ENCODE peak calls at places on chromosomes 11 and 22, in seven cellular contexts. N is GM10248, T is cardiac muscle cell, Z is endothelial cell of umbilical vein, J is AG04450, F is astrocyte of the cerebellum, Y is GM13976. G is an unnamed sample.

GRCh38 chr11:66408488-66409214 is 12.2 kb upstream of the NPAS4 start:
- DNase-seq in Y (peak; percentile 94), F (peak; percentile 62), Z (peak; percentile 82), J (peak; percentile 84), T (peak; percentile 96), N (peak; percentile 95), G (peak; percentile 89)

GRCh38 chr11:2586091-2586792 is 113.6 kb downstream of the KCNQ1OT1 start:
- DNase-seq in Y (peak; percentile 18), N (peak; percentile 8), Z (no peak), J (no peak), T (no peak), F (no peak), G (no peak)

GRCh38 chr11:47932544-47932943 is 47.8 kb upstream of the PTPRJ start:
- DNase-seq in Y (no peak), J (no peak), T (no peak), Z (no peak), F (no peak), N (no peak), G (no peak)

GRCh38 chr11:64028398-64029115 is 7.2 kb upstream of the FLRT1 start:
- DNase-seq in Z (no peak), Y (no peak), N (no peak), F (no peak), J (no peak), T (peak; percentile 55), G (no peak)

GRCh38 chr22:46905415-46905814 is 143.0 kb downstream of the TBC1D22A start:
- DNase-seq in J (no peak), T (no peak), Z (no peak), Y (no peak), F (no peak), N (no peak), G (no peak)

GRCh38 chr11:84871116-84871515 is 756.0 kb downstream of the DLG2 start:
- DNase-seq in J (no peak), Z (no peak), F (no peak), Y (no peak), N (no peak), T (no peak), G (no peak)

GRCh38 chr22:49647346-49648026 is 180.2 kb downstream of the BRD1 start:
- DNase-seq in Z (no peak), Y (no peak), F (no peak), J (no peak), T (no peak), N (no peak), G (no peak)

GRCh38 chr11:99117603-99118002 is 96.9 kb downstream of the CNTN5 start:
- DNase-seq in T (no peak), J (no peak), Z (no peak), N (no peak), Y (no peak), F (no peak), G (no peak)

GRCh38 chr11:68809506-68809905 is 32.2 kb downstream of the CPT1A start:
- DNase-seq in N (no peak), F (no peak), J (no peak), Y (no peak), Z (no peak), T (no peak), G (no peak)

GRCh38 chr11:46279393-46280099 is 2.1 kb downstream of the CREB3L1 start:
- DNase-seq in Z (peak; percentile 74), T (peak; percentile 85), F (no peak), N (no peak), Y (no peak), J (no peak), G (peak; percentile 60)

GRCh38 chr11:14500181-14500651 is 605 bp upstream of the COPB1 start:
- DNase-seq in Y (peak; percentile 67), Z (peak; percentile 78), J (no peak), N (peak; percentile 60), F (no peak), T (peak; percentile 62), G (peak; percentile 52)

GRCh38 chr11:64745219-64745522 is 1.2 kb upstream of the RASGRP2 start:
- DNase-seq in T (no peak), F (no peak), Z (peak; percentile 32), N (peak; percentile 74), J (no peak), Y (peak; percentile 83), G (no peak)

GRCh38 chr22:19811211-19811621 is 43.5 kb downstream of the GNB1L start:
- DNase-seq in T (no peak), N (no peak), F (no peak), Y (no peak), J (no peak), Z (no peak), G (no peak)

GRCh38 chr11:6307879-6308278 is 12.4 kb downstream of the CAVIN3 start:
- DNase-seq in F (no peak), Z (no peak), T (no peak), N (no peak), Y (no peak), J (no peak), G (no peak)

GRCh38 chr11:993141-993540 is 43.4 kb downstream of the MUC6 start:
- DNase-seq in T (no peak), N (no peak), Z (no peak), Y (no peak), F (no peak), J (no peak), G (no peak)

GRCh38 chr11:18332302-18332701 is 9.9 kb downstream of the GTF2H1 start:
- DNase-seq in T (no peak), J (no peak), N (peak; percentile 17), F (no peak), Y (no peak), Z (no peak), G (no peak)

GRCh38 chr11:63699906-63700305 is 18.6 kb downstream of the RTN3 start:
- DNase-seq in J (no peak), F (no peak), Y (no peak), Z (no peak), T (no peak), N (no peak), G (no peak)

GRCh38 chr11:95148938-95149337 is 59.3 kb downstream of the ENDOD1 start:
- DNase-seq in T (no peak), Z (no peak), J (no peak), Y (no peak), N (no peak), F (no peak), G (no peak)

GRCh38 chr11:15472405-15472799 is 357.7 kb downstream of the INSC start:
- DNase-seq in J (no peak), F (no peak), Z (no peak), Y (no peak), T (no peak), N (no peak), G (no peak)

GRCh38 chr11:25435197-25435596 is 896.7 kb upstream of the ANO3 start:
- DNase-seq in Y (no peak), Z (no peak), N (no peak), F (no peak), J (no peak), T (no peak), G (no peak)

GRCh38 chr22:38302906-38303305 is 14.3 kb downstream of the CSNK1E start:
- DNase-seq in Z (no peak), Y (no peak), T (no peak), J (no peak), F (no peak), N (no peak), G (no peak)

GRCh38 chr22:42365337-42365865 is 66.8 kb downstream of the NFAM1 start:
- DNase-seq in Z (no peak), J (no peak), Y (no peak), T (no peak), N (no peak), F (peak; percentile 15), G (no peak)

GRCh38 chr22:21009638-21010425 is 5.1 kb upstream of the P2RX6 start:
- DNase-seq in Z (peak; percentile 51), N (peak; percentile 45), J (no peak), Y (no peak), F (peak; percentile 23), T (peak; percentile 63), G (peak; percentile 44)

GRCh38 chr11:33334627-33335026 is 77.4 kb downstream of the HIPK3 start:
- DNase-seq in F (no peak), J (no peak), Y (no peak), N (no peak), Z (no peak), T (no peak), G (no peak)

GRCh38 chr11:69245491-69246345 is 48.2 kb upstream of the MYEOV start:
- DNase-seq in N (no peak), Y (no peak), F (no peak), Z (no peak), J (no peak), T (no peak), G (no peak)

GRCh38 chr22:41296826-41297667 is 4.3 kb upstream of the ZC3H7B start:
- DNase-seq in Y (no peak), J (no peak), T (no peak), F (no peak), Z (no peak), N (no peak), G (no peak)
- TF ChIP-seq CTCF in Y (no peak), J (no peak), T (no peak), F (no peak), Z (no peak), N (no peak), G (no peak)

GRCh38 chr22:50717709-50718351 is 20.2 kb upstream of the ACR start:
- DNase-seq in Y (no peak), N (no peak), Z (no peak), F (no peak), J (no peak), T (no peak), G (no peak)
- TF ChIP-seq CTCF in Y (no peak), N (no peak), Z (no peak), F (no peak), J (peak; percentile 9), T (no peak), G (no peak)

DNA sequence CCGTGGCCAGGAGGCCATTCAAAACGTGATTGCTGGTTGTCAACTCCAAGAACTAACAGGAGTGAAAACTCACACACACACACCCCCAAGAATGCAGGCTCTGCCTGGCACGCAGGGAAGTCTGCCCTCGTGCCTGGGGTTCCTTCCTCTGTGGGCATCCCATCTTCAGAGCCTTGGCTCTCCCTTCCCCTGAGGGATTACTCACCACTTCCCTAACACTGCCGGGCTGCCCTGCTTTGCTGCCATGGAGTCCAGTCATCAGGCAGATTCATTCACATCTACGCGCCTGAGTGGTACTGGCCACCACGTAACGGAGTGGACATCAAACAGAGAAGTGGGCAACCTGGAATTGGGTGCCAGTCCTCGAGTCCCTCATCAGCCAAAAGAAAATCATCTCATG is 120.7 kb upstream of the TMEM45B start:
- DNase-seq in T (no peak), J (no peak), N (no peak), Y (no peak), F (no peak), Z (peak; percentile 16), G (no peak)
- TF ChIP-seq CTCF in T (no peak), J (no peak), N (no peak), Y (no peak), F (no peak), Z (no peak), G (no peak)

DNA sequence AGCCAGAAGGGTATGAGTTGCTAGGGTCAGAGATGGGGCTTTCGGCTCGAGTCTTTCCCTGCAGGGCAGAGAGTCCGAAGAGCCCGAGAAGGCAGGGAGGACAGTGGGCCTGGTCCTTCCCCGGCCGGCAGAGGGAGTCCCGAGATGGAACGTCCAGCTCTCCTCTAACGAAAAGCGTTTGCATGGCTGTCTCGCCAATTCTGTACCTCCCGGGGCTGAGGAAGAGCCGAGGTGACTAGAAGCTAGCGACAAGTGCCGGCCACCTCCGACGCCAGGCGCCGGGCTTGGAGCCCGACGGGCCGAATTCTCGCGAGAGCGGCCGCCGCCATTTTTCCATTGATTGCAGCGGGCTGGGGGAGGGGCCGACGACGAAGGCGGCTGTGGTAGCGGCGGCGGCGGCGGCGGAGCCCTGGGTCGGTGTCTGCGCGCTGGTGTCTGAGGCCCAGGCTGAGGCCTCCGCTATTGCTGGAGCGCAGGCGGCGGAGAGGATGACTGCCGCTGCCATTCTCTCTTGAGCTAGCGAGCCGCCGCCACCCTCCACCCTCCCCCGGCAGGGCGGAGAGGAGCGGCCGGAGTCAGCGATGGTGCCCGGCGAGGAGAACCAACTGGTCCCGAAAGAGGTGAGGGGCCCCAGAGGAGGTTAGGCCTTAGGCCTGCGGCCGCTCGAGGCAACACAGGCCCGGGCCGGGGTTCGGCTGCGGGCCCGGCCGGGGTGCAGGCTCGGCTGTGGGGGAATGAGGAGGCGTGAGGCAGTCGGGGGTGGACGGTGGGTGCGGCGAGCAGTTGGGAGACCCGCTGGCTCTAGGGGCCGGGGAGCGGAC is at the start of gene USP47:
- DNase-seq in T (peak; percentile 88), N (peak; percentile 87), Z (peak; percentile 87), Y (peak; percentile 88), J (peak; percentile 45), F (peak; percentile 55), G (peak; percentile 81)
- TF ChIP-seq CTCF in T (peak; percentile 68), N (peak; percentile 43), Z (peak; percentile 55), Y (peak; percentile 30), J (peak; percentile 69), F (peak; percentile 72), G (peak; percentile 74)